ENCODE peak calls at places on chromosomes 13 and 19, in seven cellular contexts. One of them, this sample, is unnamed.
A peak's percentile ranks its signal among the peaks of the same experiment; 100 is the strongest.

GRCh38 chr19:38162094-38162493 is 61.9 kb downstream of the DPF1 start:
- DNase-seq in stimulated activated CD8-positive, alpha-beta memory T cell treated with anti-CD3 and anti-CD28 coated beads, Interleukin-7, amount 100 ng/mL, for 1 hour: no peak
- DNase-seq in T-helper 17 cell: no peak
- DNase-seq in left ventricle myocardium superior: no peak
- DNase-seq in substantia nigra: no peak
- DNase-seq in AG09319: no peak
- DNase-seq in anterior cingulate cortex: no peak
- DNase-seq in this sample: no peak

GRCh38 chr19:5434351-5434917 is 20.8 kb upstream of the ZNRF4 start:
- DNase-seq in AG09319: no peak
- DNase-seq in substantia nigra: no peak
- DNase-seq in anterior cingulate cortex: no peak
- DNase-seq in T-helper 17 cell: no peak
- DNase-seq in left ventricle myocardium superior: no peak
- DNase-seq in stimulated activated CD8-positive, alpha-beta memory T cell treated with anti-CD3 and anti-CD28 coated beads, Interleukin-7, amount 100 ng/mL, for 1 hour: no peak
- DNase-seq in this sample: no peak

GRCh38 chr13:40564342-40564997 is 102.0 kb downstream of the FOXO1 start:
- DNase-seq in substantia nigra: no peak
- DNase-seq in stimulated activated CD8-positive, alpha-beta memory T cell treated with anti-CD3 and anti-CD28 coated beads, Interleukin-7, amount 100 ng/mL, for 1 hour: no peak
- DNase-seq in T-helper 17 cell: no peak
- DNase-seq in AG09319: no peak
- DNase-seq in left ventricle myocardium superior: no peak
- DNase-seq in anterior cingulate cortex: no peak
- DNase-seq in this sample: no peak

GRCh38 chr19:42634409-42635232 is 39.9 kb upstream of the CEACAM8 start:
- DNase-seq in stimulated activated CD8-positive, alpha-beta memory T cell treated with anti-CD3 and anti-CD28 coated beads, Interleukin-7, amount 100 ng/mL, for 1 hour: no peak
- DNase-seq in anterior cingulate cortex: no peak
- DNase-seq in left ventricle myocardium superior: no peak
- DNase-seq in T-helper 17 cell: no peak
- DNase-seq in substantia nigra: no peak
- DNase-seq in AG09319: no peak
- DNase-seq in this sample: no peak

GRCh38 chr13:99657848-99658265 is 156.6 kb downstream of the TM9SF2 start:
- DNase-seq in substantia nigra: no peak
- DNase-seq in stimulated activated CD8-positive, alpha-beta memory T cell treated with anti-CD3 and anti-CD28 coated beads, Interleukin-7, amount 100 ng/mL, for 1 hour: no peak
- DNase-seq in left ventricle myocardium superior: peak; percentile 59
- DNase-seq in AG09319: no peak
- DNase-seq in T-helper 17 cell: peak; percentile 14
- DNase-seq in anterior cingulate cortex: no peak
- DNase-seq in this sample: no peak

GRCh38 chr19:4454952-4455738 is 2.4 kb downstream of the UBXN6 start:
- DNase-seq in AG09319: peak; percentile 54
- DNase-seq in T-helper 17 cell: no peak
- DNase-seq in anterior cingulate cortex: no peak
- DNase-seq in stimulated activated CD8-positive, alpha-beta memory T cell treated with anti-CD3 and anti-CD28 coated beads, Interleukin-7, amount 100 ng/mL, for 1 hour: no peak
- DNase-seq in left ventricle myocardium superior: no peak
- DNase-seq in substantia nigra: no peak
- DNase-seq in this sample: no peak

GRCh38 chr19:53982056-53982455 is 9.4 kb upstream of the CACNG6 start:
- DNase-seq in stimulated activated CD8-positive, alpha-beta memory T cell treated with anti-CD3 and anti-CD28 coated beads, Interleukin-7, amount 100 ng/mL, for 1 hour: no peak
- DNase-seq in T-helper 17 cell: no peak
- DNase-seq in anterior cingulate cortex: no peak
- DNase-seq in left ventricle myocardium superior: no peak
- DNase-seq in AG09319: no peak
- DNase-seq in substantia nigra: no peak
- DNase-seq in this sample: no peak

GRCh38 chr19:33373701-33374405 is at the start of gene CEBPG:
- DNase-seq in left ventricle myocardium superior: peak; percentile 78
- DNase-seq in anterior cingulate cortex: no peak
- DNase-seq in T-helper 17 cell: peak; percentile 63
- DNase-seq in substantia nigra: peak; percentile 48
- DNase-seq in stimulated activated CD8-positive, alpha-beta memory T cell treated with anti-CD3 and anti-CD28 coated beads, Interleukin-7, amount 100 ng/mL, for 1 hour: no peak
- DNase-seq in AG09319: peak; percentile 56
- DNase-seq in this sample: no peak

GRCh38 chr13:110388141-110388943 is 81.3 kb downstream of the COL4A2 start:
- DNase-seq in anterior cingulate cortex: no peak
- DNase-seq in left ventricle myocardium superior: peak; percentile 64
- DNase-seq in T-helper 17 cell: no peak
- DNase-seq in AG09319: no peak
- DNase-seq in substantia nigra: no peak
- DNase-seq in stimulated activated CD8-positive, alpha-beta memory T cell treated with anti-CD3 and anti-CD28 coated beads, Interleukin-7, amount 100 ng/mL, for 1 hour: no peak
- DNase-seq in this sample: no peak

GRCh38 chr19:49690656-49691242 is at the start of gene CPT1C:
- DNase-seq in stimulated activated CD8-positive, alpha-beta memory T cell treated with anti-CD3 and anti-CD28 coated beads, Interleukin-7, amount 100 ng/mL, for 1 hour: no peak
- DNase-seq in T-helper 17 cell: peak; percentile 51
- DNase-seq in AG09319: peak; percentile 49
- DNase-seq in substantia nigra: peak; percentile 79
- DNase-seq in left ventricle myocardium superior: peak; percentile 84
- DNase-seq in anterior cingulate cortex: peak; percentile 83
- DNase-seq in this sample: peak; percentile 83